ENCODE peak calls at places on chromosomes 1 and 21, in five cellular contexts. D is transverse colon, A is iPS DF 6.9, F is body of pancreas, V is neuronal stem cell. W is an unnamed sample.
A peak's percentile ranks its signal among the peaks of the same experiment; 100 is the strongest.

GRCh38 chr1:210754931-210755670 is 378.8 kb downstream of the KCNH1 start:
- DNase-seq in F (no peak), V (peak; percentile 4), D (no peak), A (no peak), W (peak; percentile 52)

GRCh38 chr1:21687081-21687529 is 17.9 kb upstream of the RAP1GAP start:
- DNase-seq in F (no peak), V (no peak), D (no peak), A (no peak), W (no peak)

GRCh38 chr1:14852301-14852700 is 253.8 kb downstream of the KAZN start:
- DNase-seq in A (no peak), V (no peak), D (no peak), F (peak; percentile 98), W (no peak)

GRCh38 chr1:65141394-65141793 is 6.6 kb upstream of the AK4 start:
- DNase-seq in F (no peak), A (no peak), D (peak; percentile 27), V (no peak), W (no peak)

GRCh38 chr21:43848771-43849170 is 16.3 kb upstream of the AGPAT3 start:
- DNase-seq in A (no peak), D (no peak), F (no peak), V (no peak), W (no peak)

GRCh38 chr1:60984066-60984799 is 98.1 kb upstream of the NFIA start:
- DNase-seq in V (no peak), D (no peak), F (peak; percentile 42), A (no peak), W (no peak)

GRCh38 chr1:118982281-118982680 is 5.9 kb downstream of the TBX15 start:
- DNase-seq in A (no peak), V (no peak), F (no peak), D (no peak), W (no peak)

GRCh38 chr1:55286851-55287602 is 71.9 kb upstream of the USP24 start:
- DNase-seq in V (no peak), A (no peak), F (no peak), D (no peak), W (no peak)

GRCh38 chr1:76580206-76580605 is 287.1 kb upstream of the ST6GALNAC5 start:
- DNase-seq in A (no peak), V (no peak), F (no peak), D (no peak), W (no peak)

GRCh38 chr1:188154196-188154595 is 1325.4 kb downstream of the PLA2G4A start:
- DNase-seq in A (no peak), D (no peak), F (no peak), V (no peak), W (no peak)

GRCh38 chr1:15238789-15239188 is 8.2 kb upstream of the FHAD1 start:
- DNase-seq in F (no peak), A (no peak), D (no peak), V (no peak), W (no peak)

GRCh38 chr1:21254335-21254951 is 35.8 kb downstream of the ECE1 start:
- DNase-seq in A (no peak), V (no peak), F (peak; percentile 61), D (peak; percentile 20), W (no peak)

GRCh38 chr1:190564117-190564516 is 86.5 kb upstream of the BRINP3 start:
- DNase-seq in V (no peak), F (no peak), A (no peak), D (no peak), W (no peak)

GRCh38 chr1:14140800-14141526 is 441.0 kb downstream of the PRDM2 start:
- DNase-seq in V (no peak), F (peak; percentile 5), D (no peak), A (no peak), W (peak; percentile 64)

GRCh38 chr21:31310750-31311149 is 33.3 kb downstream of the TIAM1 start:
- DNase-seq in V (no peak), F (no peak), A (no peak), D (no peak), W (peak; percentile 67)

GRCh38 chr1:12371053-12371452 is 141.2 kb downstream of the VPS13D start:
- DNase-seq in F (no peak), V (no peak), A (no peak), D (no peak), W (no peak)

GRCh38 chr1:202205523-202206190 is 12.1 kb downstream of the LGR6 start:
- DNase-seq in F (no peak), V (no peak), A (no peak), D (no peak), W (no peak)

GRCh38 chr1:99755664-99756063 is 10.8 kb downstream of the FRRS1 start:
- DNase-seq in F (no peak), D (no peak), V (no peak), A (no peak), W (no peak)
- H3K27ac ChIP-seq in F (no peak overlapping the region), D (no peak overlapping the region), V (no peak overlapping the region), A (no peak overlapping the region), W (no peak overlapping the region)

GRCh38 chr1:34843392-34844251 is 15.9 kb downstream of the SMIM12 start:
- DNase-seq in V (no peak), F (no peak), D (no peak), A (no peak), W (no peak)
- H3K27ac ChIP-seq in V (no peak overlapping the region), F (peak overlapping the region; percentile 45), D (no peak overlapping the region), A (no peak overlapping the region), W (no peak overlapping the region)

GRCh38 chr1:85359874-85360708 is 83.7 kb upstream of the BCL10 start:
- DNase-seq in V (no peak), A (no peak), D (no peak), F (no peak), W (no peak)

GRCh38 chr1:85361606-85362005 is 85.2 kb upstream of the BCL10 start:
- DNase-seq in A (no peak), V (no peak), D (no peak), F (no peak), W (no peak)

GRCh38 chr1:85357817-85358216 is 81.4 kb upstream of the BCL10 start:
- DNase-seq in D (no peak), A (no peak), F (no peak), V (no peak), W (no peak)

GRCh38 chr1:85361106-85361505 is 84.7 kb upstream of the BCL10 start:
- DNase-seq in D (no peak), A (no peak), F (no peak), V (no peak), W (no peak)

DNA sequence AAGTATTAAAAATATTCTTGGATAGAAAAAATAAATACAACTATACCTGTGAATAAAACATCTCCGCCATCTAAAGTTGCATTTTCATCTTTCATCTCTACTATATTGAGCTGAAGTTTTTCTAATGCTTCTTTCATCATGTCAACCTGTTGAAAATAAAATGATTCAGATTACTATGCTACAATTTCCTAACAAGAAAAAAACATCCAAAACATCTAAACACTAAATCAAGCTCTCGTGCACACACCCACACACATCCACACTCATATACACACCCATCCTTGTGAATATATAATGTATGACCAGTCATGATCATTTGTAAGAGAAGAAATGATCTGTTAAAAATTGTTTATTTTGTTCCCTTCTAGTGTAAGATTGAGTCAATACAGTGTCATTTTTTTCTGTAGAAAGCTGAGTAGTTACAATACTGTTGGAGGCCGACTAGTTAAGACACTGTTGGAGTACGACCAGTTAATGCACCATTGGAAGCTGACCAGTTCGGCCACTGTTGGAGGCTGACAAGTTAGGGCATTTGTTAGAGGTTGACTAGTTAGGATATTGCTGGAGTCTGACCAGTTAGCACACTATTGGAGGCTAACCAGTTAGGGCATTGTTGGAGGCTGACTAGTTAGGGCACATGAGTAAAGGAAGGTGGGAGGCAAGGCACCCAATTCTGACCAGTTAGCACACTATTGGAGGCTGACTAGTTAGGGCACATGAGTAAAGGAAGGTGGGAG is 82.4 kb upstream of the BCL10 start:
- DNase-seq in F (no peak), D (no peak), V (no peak), A (no peak), W (no peak)
- H3K27ac ChIP-seq in F (no peak overlapping the region), D (no peak overlapping the region), V (no peak overlapping the region), A (no peak overlapping the region), W (no peak overlapping the region)

GRCh38 chr21:42233067-42233981 is 14.4 kb downstream of the ABCG1 start:
- DNase-seq in D (peak; percentile 77), A (no peak), F (peak; percentile 76), V (no peak), W (peak; percentile 69)
- H3K27ac ChIP-seq in D (peak overlapping the region; percentile 93), A (no peak overlapping the region), F (peak overlapping the region; percentile 78), V (no peak overlapping the region), W (peak overlapping the region; percentile 75)

W was measured in prostate gland.